ENCODE peak calls at places on chromosomes 6 and 20, in four cellular contexts. T is heart right ventricle, U is heart left ventricle, D is hepatocyte. J is an unnamed sample.

GRCh38 chr20:10090588-10091166 is 55.9 kb downstream of the ANKEF1 start:
- DNase-seq in D (peak; percentile 75), T (peak; percentile 19), U (peak; percentile 49), J (peak; percentile 64)

GRCh38 chr6:36126553-36127458 is 3.5 kb upstream of the MAPK13 start:
- DNase-seq in T (no peak), U (no peak), D (no peak), J (no peak)

GRCh38 chr6:122798099-122798641 is 9.1 kb downstream of the SMPDL3A start:
- DNase-seq in D (peak; percentile 87), T (no peak), U (no peak), J (peak; percentile 78)

GRCh38 chr6:41621367-41621766 is 16.9 kb upstream of the MDFI start:
- DNase-seq in D (no peak), U (no peak), T (no peak), J (no peak)

GRCh38 chr20:23710771-23711170 is 21.9 kb upstream of the CST4 start:
- DNase-seq in U (no peak), D (no peak), T (no peak), J (no peak)

GRCh38 chr6:129894904-129895303 is 33.8 kb upstream of the TMEM244 start:
- DNase-seq in U (no peak), D (no peak), T (no peak), J (no peak)

GRCh38 chr20:31956556-31957220 is 4.8 kb upstream of the PDRG1 start:
- DNase-seq in T (no peak), U (no peak), D (no peak), J (no peak)

GRCh38 chr6:88538130-88538706 is 372.1 kb upstream of the CNR1 start:
- DNase-seq in T (no peak), U (no peak), D (peak; percentile 52), J (no peak)

GRCh38 chr6:143270026-143270425 is 180.5 kb downstream of the ADAT2 start:
- DNase-seq in U (no peak), D (no peak), T (no peak), J (no peak)

GRCh38 chr20:46995561-46996142 is 101.0 kb downstream of the EYA2 start:
- DNase-seq in D (no peak), U (no peak), T (no peak), J (no peak)

GRCh38 chr20:47521059-47521808 is 19.5 kb downstream of the NCOA3 start:
- DNase-seq in U (no peak), T (no peak), D (peak; percentile 32), J (no peak)

GRCh38 chr20:13638162-13638495 is 603 bp downstream of the TASP1 start:
- DNase-seq in U (no peak), T (no peak), D (no peak), J (no peak)
- H3K4me1 ChIP-seq in U (peaks cover 12% of the 10 kb centered on the region), T (peaks cover 11% of the 10 kb centered on the region), D (no peaks in the 10 kb centered on the region), J (peaks cover 12% of the 10 kb centered on the region)

GRCh38 chr20:45813006-45813340 is 529 bp downstream of the UBE2C start:
- DNase-seq in T (no peak), D (no peak), U (no peak), J (no peak)
- H3K4me1 ChIP-seq in T (peaks cover 22% of the 10 kb centered on the region), D (no peaks in the 10 kb centered on the region), U (peaks cover 19% of the 10 kb centered on the region), J (peaks cover 6% of the 10 kb centered on the region)

GRCh38 chr6:108176281-108177089 is 10.7 kb downstream of the NR2E1 start:
- DNase-seq in T (no peak), D (no peak), U (no peak), J (no peak)
- H3K4me1 ChIP-seq in T (peaks cover 24% of the 10 kb centered on the region), D (peaks cover 14% of the 10 kb centered on the region), U (peaks cover 20% of the 10 kb centered on the region), J (peaks cover 26% of the 10 kb centered on the region)

GRCh38 chr6:106530026-106530425 is 99.3 kb downstream of the RTN4IP1 start:
- DNase-seq in U (no peak), D (no peak), T (no peak), J (no peak)
- H3K4me1 ChIP-seq in U (no peaks in the 10 kb centered on the region), D (no peaks in the 10 kb centered on the region), T (peaks cover 8% of the 10 kb centered on the region), J (no peaks in the 10 kb centered on the region)

DNA sequence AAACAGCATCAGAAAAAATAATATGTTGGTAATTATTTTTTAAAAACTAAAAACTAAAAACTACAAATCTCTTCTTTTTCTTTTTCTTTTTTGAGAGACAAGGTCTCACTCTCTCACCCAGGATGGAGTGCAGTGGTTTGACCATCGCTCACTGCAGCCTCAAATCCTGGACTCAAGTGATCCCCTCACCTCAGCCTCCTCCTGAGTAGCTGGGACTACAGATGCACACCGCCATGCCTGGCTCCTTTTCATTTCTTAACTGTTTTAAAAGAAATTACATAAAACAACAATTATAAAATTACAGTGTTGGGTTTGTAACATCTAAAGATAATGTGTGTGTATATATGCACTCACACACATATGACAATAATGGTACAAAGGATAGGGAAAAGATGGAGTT is 24.1 kb downstream of the HLA-E start:
- DNase-seq in U (no peak), D (peak; percentile 1), T (no peak), J (no peak)
- H3K4me1 ChIP-seq in U (peaks cover 16% of the 10 kb centered on the region), D (peaks cover 3% of the 10 kb centered on the region), T (peaks cover 27% of the 10 kb centered on the region), J (no peaks in the 10 kb centered on the region)

GRCh38 chr6:111795558-111795957 is 77.7 kb downstream of the FYN start:
- DNase-seq in T (no peak), U (no peak), D (no peak), J (no peak)
- H3K4me1 ChIP-seq in T (peaks cover 66% of the 10 kb centered on the region), U (peaks cover 61% of the 10 kb centered on the region), D (no peaks in the 10 kb centered on the region), J (no peaks in the 10 kb centered on the region)

GRCh38 chr6:53795254-53795701 is 473 bp downstream of the LRRC1 start:
- DNase-seq in U (no peak), T (no peak), D (no peak), J (peak; percentile 34)

GRCh38 chr6:53797304-53797703 is 2.5 kb downstream of the LRRC1 start:
- DNase-seq in D (no peak), U (no peak), T (no peak), J (no peak)

GRCh38 chr6:53796451-53796780 is 1.6 kb downstream of the LRRC1 start:
- DNase-seq in T (no peak), U (no peak), D (no peak), J (no peak)

GRCh38 chr6:53795702-53796450 is 1.1 kb downstream of the LRRC1 start:
- DNase-seq in U (peak; percentile 76), T (peak; percentile 38), D (peak; percentile 68), J (peak; percentile 60)

GRCh38 chr6:53796791-53797190 is 2.0 kb downstream of the LRRC1 start:
- DNase-seq in T (no peak), U (no peak), D (no peak), J (no peak)
- H3K4me1 ChIP-seq in T (peaks cover 27% of the 10 kb centered on the region), U (peaks cover 24% of the 10 kb centered on the region), D (peaks cover 15% of the 10 kb centered on the region), J (peaks cover 51% of the 10 kb centered on the region)

GRCh38 chr20:44887466-44887865 is 2.0 kb downstream of the YWHAB start:
- DNase-seq in U (no peak), D (no peak), T (no peak), J (no peak)
- H3K4me1 ChIP-seq in U (peaks cover 65% of the 10 kb centered on the region), D (peaks cover 13% of the 10 kb centered on the region), T (peaks cover 72% of the 10 kb centered on the region), J (peaks cover 47% of the 10 kb centered on the region)

GRCh38 chr20:19907326-19908056 is 109.7 kb upstream of the NAA20 start:
- DNase-seq in U (peak; percentile 82), D (no peak), T (peak; percentile 65), J (no peak)

GRCh38 chr20:19911810-19912382 is 105.3 kb upstream of the NAA20 start:
- DNase-seq in D (no peak), U (no peak), T (no peak), J (no peak)

GRCh38 chr20:19913927-19914614 is 103.1 kb upstream of the NAA20 start:
- DNase-seq in T (no peak), D (no peak), U (no peak), J (no peak)

GRCh38 chr20:19908586-19908985 is 108.6 kb upstream of the NAA20 start:
- DNase-seq in U (no peak), T (no peak), D (no peak), J (no peak)

GRCh38 chr20:19909696-19910095 is 107.5 kb upstream of the NAA20 start:
- DNase-seq in T (peak; percentile 77), U (peak; percentile 86), D (no peak), J (peak; percentile 35)
- H3K4me1 ChIP-seq in T (peaks cover 74% of the 10 kb centered on the region), U (peaks cover 66% of the 10 kb centered on the region), D (no peaks in the 10 kb centered on the region), J (peaks cover 3% of the 10 kb centered on the region)

GRCh38 chr6:44221291-44221960 is 2.0 kb upstream of the SLC29A1 start:
- DNase-seq in T (peak; percentile 94), U (peak; percentile 95), D (peak; percentile 88), J (peak; percentile 97)
- H3K4me1 ChIP-seq in T (peaks cover 96% of the 10 kb centered on the region), U (peaks cover 89% of the 10 kb centered on the region), D (peaks cover 54% of the 10 kb centered on the region), J (peaks cover 92% of the 10 kb centered on the region)